ENCODE peak calls at places on chromosomes 5 and 9, in six cellular contexts. X, P, W, J, Y and G are unnamed samples.

GRCh38 chr5:78597068-78597857 is 51.3 kb downstream of the LHFPL2 start:
- DNase-seq in X (no peak), P (no peak), W (no peak), J (no peak), Y (peak), G (no peak)

GRCh38 chr9:130431536-130432303 is 13.0 kb upstream of the ASS1 start:
- DNase-seq in X (no peak), P (no peak), W (no peak), J (no peak), Y (no peak), G (no peak)

GRCh38 chr9:93212409-93212808 is 28.5 kb downstream of the WNK2 start:
- DNase-seq in X (no peak), P (no peak), W (no peak), J (no peak), Y (no peak), G (no peak)

GRCh38 chr9:15231788-15232635 is 75.0 kb downstream of the TTC39B start:
- DNase-seq in X (no peak), P (no peak), W (no peak), J (no peak), Y (peak), G (no peak)

GRCh38 chr5:125103459-125103858 is 357.0 kb upstream of the ZNF608 start:
- DNase-seq in X (no peak), P (no peak), W (no peak), J (no peak), Y (no peak), G (no peak)

GRCh38 chr5:68894673-68895072 is 199.1 kb upstream of the SLC30A5 start:
- DNase-seq in X (no peak), P (no peak), W (no peak), J (no peak), Y (peak), G (no peak)

GRCh38 chr9:108688051-108688450 is 167.7 kb downstream of the ACTL7B start:
- DNase-seq in X (no peak), P (no peak), W (no peak), J (no peak), Y (no peak), G (no peak)

GRCh38 chr9:89745601-89746376 is 141.0 kb downstream of the GADD45G start:
- DNase-seq in X (no peak), P (no peak), W (no peak), J (no peak), Y (no peak), G (no peak)

GRCh38 chr5:41508186-41508585 is 2.2 kb downstream of the PLCXD3 start:
- DNase-seq in X (no peak), P (no peak), W (no peak), J (no peak), Y (no peak), G (no peak)

GRCh38 chr5:117588611-117589010 is 1014.0 kb upstream of the SEMA6A start:
- DNase-seq in X (no peak), P (no peak), W (no peak), J (no peak), Y (no peak), G (no peak)

GRCh38 chr9:134276463-134277245 is 49.6 kb upstream of the RXRA start:
- DNase-seq in X (no peak), P (no peak), W (no peak), J (no peak), Y (no peak), G (no peak)

GRCh38 chr9:36470891-36471290 is 70.8 kb upstream of the RNF38 start:
- DNase-seq in X (no peak), P (peak), W (no peak), J (no peak), Y (peak), G (no peak)

GRCh38 chr5:145943674-145944121 is 7.3 kb downstream of the SH3RF2 start:
- DNase-seq in X (no peak), P (no peak), W (peak), J (no peak), Y (peak), G (no peak)

GRCh38 chr9:79184821-79185220 is 386.9 kb upstream of the TLE4 start:
- DNase-seq in X (no peak), P (no peak), W (no peak), J (no peak), Y (no peak), G (no peak)

GRCh38 chr5:10295619-10296326 is 11.9 kb downstream of the CMBL start:
- DNase-seq in X (no peak), P (no peak), W (no peak), J (no peak), Y (peak), G (no peak)

GRCh38 chr9:88722753-88723152 is 187.8 kb downstream of the NXNL2 start:
- DNase-seq in X (no peak), P (no peak), W (no peak), J (no peak), Y (no peak), G (no peak)

GRCh38 chr9:9412241-9412640 is 1200.6 kb downstream of the PTPRD start:
- DNase-seq in X (no peak), P (no peak), W (no peak), J (no peak), Y (no peak), G (no peak)

GRCh38 chr5:74433255-74434123 is 207.0 kb downstream of the ENC1 start:
- DNase-seq in X (no peak), P (no peak), W (no peak), J (no peak), Y (peak), G (no peak)

GRCh38 chr5:167723254-167723871 is 568.1 kb upstream of the WWC1 start:
- DNase-seq in X (no peak), P (peak), W (peak), J (peak), Y (peak), G (peak)

GRCh38 chr5:65127181-65127901 is 354.4 kb downstream of the ADAMTS6 start:
- DNase-seq in X (no peak), P (no peak), W (no peak), J (no peak), Y (peak), G (no peak)

GRCh38 chr9:10366171-10366779 is 246.5 kb downstream of the PTPRD start:
- DNase-seq in X (no peak), P (no peak), W (no peak), J (no peak), Y (peak), G (no peak)

GRCh38 chr5:122319897-122320296 is 7.9 kb downstream of the SNCAIP start:
- DNase-seq in X (no peak), P (no peak), W (no peak), J (no peak), Y (no peak), G (no peak)

GRCh38 chr5:5014836-5015235 is 125.3 kb upstream of the ADAMTS16 start:
- DNase-seq in X (no peak), P (no peak), W (no peak), J (no peak), Y (no peak), G (no peak)

GRCh38 chr5:111143910-111144309 is 51.8 kb downstream of the WDR36 start:
- DNase-seq in X (no peak), P (no peak), W (no peak), J (no peak), Y (peak), G (peak)

GRCh38 chr9:121074370-121075250 is at the start of gene CNTRL:
- DNase-seq in X (peak), P (peak), W (peak), J (peak), Y (peak), G (peak)